ENCODE peak calls at places on chromosomes 6 and 20, in nine cellular contexts. K, P, I, S, R, W, B, O and E are unnamed samples.

GRCh38 chr20:59351148-59352040 is 51.0 kb downstream of the EDN3 start:
- DNase-seq in K (no peak), P (no peak), I (no peak), S (no peak), R (no peak), W (no peak), B (no peak), O (no peak), E (no peak)

GRCh38 chr6:132388291-132388690 is 13.0 kb downstream of the MOXD1 start:
- DNase-seq in K (no peak), P (no peak), I (no peak), S (no peak), R (peak), W (no peak), B (no peak), O (no peak), E (no peak)

GRCh38 chr20:58174708-58175287 is 53.7 kb downstream of the ANKRD60 start:
- DNase-seq in K (no peak), P (no peak), I (no peak), S (no peak), R (no peak), W (no peak), B (no peak), O (peak), E (no peak)

GRCh38 chr6:26196846-26197683 is 109.8 kb downstream of the HFE start:
- DNase-seq in K (no peak), P (no peak), I (peak), S (peak), R (peak), W (peak), B (peak), O (peak), E (peak)

GRCh38 chr6:5813625-5814027 is 193.1 kb downstream of the NRN1 start:
- DNase-seq in K (no peak), P (no peak), I (no peak), S (no peak), R (no peak), W (no peak), B (peak), O (no peak), E (no peak)

GRCh38 chr6:131910956-131911355 is 40.2 kb downstream of the CCN2 start:
- DNase-seq in K (no peak), P (no peak), I (no peak), S (no peak), R (no peak), W (no peak), B (no peak), O (no peak), E (no peak)

GRCh38 chr20:24106155-24106800 is 117.7 kb upstream of the GGTLC1 start:
- DNase-seq in K (no peak), P (no peak), I (peak), S (no peak), R (peak), W (no peak), B (no peak), O (no peak), E (no peak)

GRCh38 chr6:67630146-67630545 is 1004.9 kb upstream of the ADGRB3 start:
- DNase-seq in K (peak), P (no peak), I (no peak), S (no peak), R (peak), W (peak), B (no peak), O (no peak), E (no peak)

GRCh38 chr6:44416103-44416502 is 28.6 kb downstream of the CDC5L start:
- DNase-seq in K (peak), P (no peak), I (peak), S (no peak), R (peak), W (no peak), B (no peak), O (no peak), E (no peak)

GRCh38 chr20:41476446-41476845 is 109.8 kb upstream of the EMILIN3 start:
- DNase-seq in K (no peak), P (peak), I (no peak), S (peak), R (no peak), W (no peak), B (no peak), O (no peak), E (peak)